ENCODE peak calls at places on chromosomes 5 and 9, in eight cellular contexts. G, H, Y, F, L, J, I and E are unnamed samples.

GRCh38 chr5:35853652-35854051 is 3.0 kb upstream of the IL7R start:
- DNase-seq in H (no peak), F (no peak), J (peak), I (peak), Y (no peak), G (no peak), L (no peak), E (no peak)

GRCh38 chr5:54249210-54250028 is 61.0 kb downstream of the ARL15 start:
- DNase-seq in J (no peak), H (peak), L (peak), G (no peak), Y (no peak), F (peak), I (peak), E (no peak)

GRCh38 chr9:133726401-133727276 is 11.5 kb downstream of the SARDH start:
- DNase-seq in G (no peak), H (peak), Y (peak), I (peak), J (peak), F (peak), L (peak), E (no peak)

GRCh38 chr9:123329329-123329955 is 26.6 kb upstream of the CRB2 start:
- DNase-seq in F (no peak), L (no peak), Y (no peak), I (no peak), J (no peak), H (peak), G (no peak), E (no peak)

GRCh38 chr5:44536650-44537260 is 147.5 kb upstream of the FGF10 start:
- DNase-seq in I (no peak), L (peak), G (peak), J (no peak), F (peak), H (peak), Y (peak), E (no peak)

GRCh38 chr9:91775708-91776028 is 174.4 kb downstream of the ROR2 start:
- DNase-seq in I (no peak), H (no peak), L (no peak), F (no peak), G (no peak), Y (no peak), J (no peak), E (no peak)

GRCh38 chr5:91425046-91425445 is 41.9 kb upstream of the ARRDC3 start:
- DNase-seq in Y (no peak), L (no peak), F (peak), H (no peak), I (no peak), G (no peak), J (no peak), E (no peak)

GRCh38 chr9:136470792-136471469 is 11.9 kb downstream of the SEC16A start:
- DNase-seq in L (no peak), F (no peak), Y (no peak), G (no peak), J (no peak), H (no peak), I (no peak), E (no peak)

GRCh38 chr5:103808464-103809106 is 246.0 kb upstream of the NUDT12 start:
- DNase-seq in H (peak), G (no peak), I (no peak), L (no peak), J (no peak), F (peak), Y (peak), E (no peak)